ENCODE peak calls at places on chromosomes 1 and 21, in eight cellular contexts. B, A, H, Z, F, D, I and R are unnamed samples.

GRCh38 chr1:226135059-226135651 is 51.4 kb downstream of the ACBD3 start:
- DNase-seq in A (no peak), I (peak), F (no peak), Z (peak), H (no peak), B (peak), D (no peak), R (no peak)

GRCh38 chr1:108704501-108704900 is 8.2 kb upstream of the FNDC7 start:
- DNase-seq in F (no peak), A (peak), H (no peak), Z (no peak), D (no peak), I (no peak), B (peak), R (no peak)

GRCh38 chr1:156608981-156609380 is 7.7 kb upstream of the GPATCH4 start:
- DNase-seq in F (no peak), B (no peak), D (no peak), A (no peak), I (no peak), Z (peak), H (no peak), R (no peak)

GRCh38 chr1:19384113-19384512 is 72.0 kb downstream of the SLC66A1 start:
- DNase-seq in A (no peak), F (no peak), B (peak), D (no peak), Z (no peak), I (peak), H (no peak), R (no peak)

GRCh38 chr1:153608742-153609584 is 4.0 kb downstream of the S100A16 start:
- DNase-seq in I (no peak), Z (no peak), B (peak), H (peak), D (peak), F (no peak), A (no peak), R (peak)

GRCh38 chr21:25607812-25608737 is 794 bp upstream of the MRPL39 start:
- DNase-seq in F (peak), Z (peak), H (peak), D (peak), A (peak), I (peak), B (peak), R (peak)

GRCh38 chr21:46141767-46142580 is 13.4 kb downstream of the FTCD start:
- DNase-seq in F (no peak), D (no peak), H (no peak), I (no peak), A (no peak), Z (no peak), B (no peak), R (no peak)

GRCh38 chr1:8981169-8981568 is 35.5 kb downstream of the CA6 start:
- DNase-seq in F (no peak), H (no peak), I (no peak), Z (no peak), D (no peak), B (no peak), A (no peak), R (no peak)

GRCh38 chr1:185644531-185644930 is 89.7 kb upstream of the HMCN1 start:
- DNase-seq in I (no peak), B (peak), D (no peak), Z (no peak), F (no peak), H (no peak), A (no peak), R (no peak)

GRCh38 chr1:58818075-58818474 is 34.2 kb upstream of the JUN start:
- DNase-seq in A (peak), F (no peak), Z (peak), B (peak), I (peak), D (no peak), H (no peak), R (no peak)

GRCh38 chr1:56034847-56035483 is 544.4 kb downstream of the PLPP3 start:
- DNase-seq in Z (no peak), H (no peak), D (no peak), B (peak), I (no peak), A (no peak), F (no peak), R (no peak)

GRCh38 chr21:30233228-30233627 is 17.3 kb upstream of the CLDN8 start:
- DNase-seq in A (no peak), B (no peak), F (no peak), I (no peak), Z (no peak), H (no peak), D (no peak), R (no peak)

GRCh38 chr1:155250246-155250632 is 5.0 kb downstream of the ENTREP3 start:
- DNase-seq in B (no peak), I (no peak), Z (no peak), A (no peak), D (no peak), H (no peak), F (no peak), R (no peak)

GRCh38 chr1:180937624-180938225 is 25.0 kb downstream of the KIAA1614 start:
- DNase-seq in A (no peak), I (no peak), D (no peak), H (no peak), Z (no peak), B (no peak), F (no peak), R (no peak)

GRCh38 chr1:224447251-224447650 is 12.7 kb upstream of the WDR26 start:
- DNase-seq in B (peak), H (no peak), F (no peak), I (no peak), Z (no peak), D (no peak), A (no peak), R (no peak)

GRCh38 chr1:152718238-152718637 is 10.3 kb downstream of the LCE4A start:
- DNase-seq in Z (no peak), H (no peak), I (no peak), D (no peak), F (no peak), A (no peak), B (no peak), R (no peak)

GRCh38 chr1:84412316-84412942 is 14.1 kb downstream of the DNASE2B start:
- DNase-seq in B (peak), A (peak), F (no peak), D (no peak), Z (no peak), I (no peak), H (no peak), R (no peak)

GRCh38 chr1:193462629-193463320 is 276.4 kb upstream of the B3GALT2 start:
- DNase-seq in H (no peak), Z (no peak), B (peak), F (no peak), D (no peak), I (no peak), A (no peak), R (peak)

GRCh38 chr1:178146456-178146855 is 52.6 kb downstream of the RASAL2 start:
- DNase-seq in I (no peak), D (no peak), H (no peak), Z (peak), F (no peak), A (no peak), B (peak), R (no peak)

GRCh38 chr21:26116456-26117011 is 54.0 kb downstream of the APP start:
- DNase-seq in D (no peak), A (no peak), H (no peak), I (no peak), Z (no peak), F (no peak), B (peak), R (peak)

GRCh38 chr1:67213164-67213563 is 46.9 kb downstream of the IL23R start:
- DNase-seq in H (no peak), Z (no peak), F (no peak), B (peak), D (no peak), I (no peak), A (no peak), R (no peak)

GRCh38 chr1:233470738-233471499 is 143.0 kb upstream of the KCNK1 start:
- DNase-seq in A (no peak), F (no peak), Z (no peak), B (no peak), I (no peak), H (no peak), D (no peak), R (no peak)

GRCh38 chr1:209023790-209024189 is 559.7 kb upstream of the CAMK1G start:
- DNase-seq in I (no peak), H (no peak), Z (no peak), A (no peak), D (no peak), F (no peak), B (no peak), R (no peak)

GRCh38 chr1:47752048-47752451 is 245.1 kb downstream of the TRABD2B start:
- DNase-seq in D (no peak), H (no peak), F (no peak), B (no peak), Z (no peak), I (peak), A (no peak), R (no peak)

GRCh38 chr1:206809504-206810084 is 37.3 kb upstream of the IL10 start:
- DNase-seq in D (no peak), I (no peak), H (no peak), A (no peak), B (peak), Z (no peak), F (no peak), R (no peak)

GRCh38 chr1:27166351-27166802 is 11.5 kb upstream of the SLC9A1 start:
- DNase-seq in I (no peak), A (no peak), H (no peak), Z (no peak), B (peak), F (no peak), D (no peak), R (no peak)

GRCh38 chr1:211386931-211387330 is 60.3 kb downstream of the TRAF5 start:
- DNase-seq in D (no peak), F (no peak), B (peak), Z (no peak), H (no peak), I (no peak), A (no peak), R (no peak)

GRCh38 chr1:223531742-223532341 is 133.7 kb downstream of the CAPN8 start:
- DNase-seq in Z (peak), I (peak), A (no peak), H (no peak), F (no peak), B (peak), D (peak), R (peak)

GRCh38 chr1:151536499-151536898 is 3.6 kb upstream of the TUFT1 start:
- DNase-seq in B (no peak), F (no peak), A (no peak), I (no peak), H (no peak), D (no peak), Z (no peak), R (no peak)

GRCh38 chr1:93683234-93683633 is 1.6 kb upstream of the BCAR3 start:
- DNase-seq in Z (no peak), D (no peak), F (no peak), B (no peak), I (no peak), H (no peak), A (no peak), R (no peak)

GRCh38 chr1:36650200-36651065 is 167.7 kb upstream of the CSF3R start:
- DNase-seq in A (peak), D (peak), H (peak), Z (peak), I (peak), F (peak), B (peak), R (peak)

GRCh38 chr1:90986954-90987353 is 34.9 kb downstream of the ZNF644 start:
- DNase-seq in D (no peak), A (no peak), B (no peak), I (no peak), H (no peak), F (no peak), Z (no peak), R (no peak)

GRCh38 chr1:151774540-151774939 is 11.2 kb upstream of the MRPL9 start:
- DNase-seq in I (no peak), A (no peak), F (no peak), D (no peak), B (no peak), Z (no peak), H (no peak), R (no peak)

GRCh38 chr1:226987179-226987536 is 47.1 kb downstream of the COQ8A start:
- DNase-seq in B (no peak), A (no peak), H (no peak), I (no peak), Z (no peak), D (no peak), F (no peak), R (no peak)

GRCh38 chr1:3625151-3625907 is 514 bp downstream of the TPRG1L start:
- DNase-seq in H (no peak), B (peak), F (no peak), Z (peak), A (no peak), D (no peak), I (no peak), R (no peak)

GRCh38 chr1:32500387-32501209 is 35.7 kb downstream of the ZBTB8B start:
- DNase-seq in H (peak), I (peak), F (peak), Z (peak), B (peak), D (peak), A (no peak), R (peak)

GRCh38 chr21:34582506-34583150 is 32.3 kb downstream of the RCAN1 start:
- DNase-seq in B (peak), F (no peak), I (no peak), D (no peak), A (no peak), Z (no peak), H (no peak), R (peak)

GRCh38 chr1:19969898-19970660 is 9.3 kb downstream of the PLA2G2A start:
- DNase-seq in A (no peak), Z (no peak), F (no peak), D (no peak), I (no peak), H (no peak), B (no peak), R (no peak)